ENCODE peak calls at places on chromosomes 16 and 17, in six cellular contexts. One of them, this sample, is unnamed.
A peak's percentile ranks its signal among the peaks of the same experiment; 100 is the strongest.

GRCh38 chr16:50526796-50527195 is 21.4 kb upstream of the NKD1 start:
- DNase-seq in naive thymus-derived CD8-positive, alpha-beta T cell: no peak
- DNase-seq in HepG2: no peak
- DNase-seq in activated gamma-delta T cell treated with anti-CD3 and anti-CD28 coated beads, Interleukin-2, amount 50 U/mL, for 16 hours: no peak
- DNase-seq in HEK293T: no peak
- DNase-seq in esophagus squamous epithelium: no peak
- DNase-seq in this sample: no peak

GRCh38 chr16:11735801-11736200 is 6.9 kb downstream of the TXNDC11 start:
- DNase-seq in naive thymus-derived CD8-positive, alpha-beta T cell: no peak
- DNase-seq in HepG2: no peak
- DNase-seq in activated gamma-delta T cell treated with anti-CD3 and anti-CD28 coated beads, Interleukin-2, amount 50 U/mL, for 16 hours: no peak
- DNase-seq in HEK293T: no peak
- DNase-seq in esophagus squamous epithelium: no peak
- DNase-seq in this sample: no peak

GRCh38 chr16:49857423-49858181 is 1.7 kb upstream of the ZNF423 start:
- DNase-seq in naive thymus-derived CD8-positive, alpha-beta T cell: peak; percentile 36
- DNase-seq in HepG2: peak; percentile 32
- DNase-seq in activated gamma-delta T cell treated with anti-CD3 and anti-CD28 coated beads, Interleukin-2, amount 50 U/mL, for 16 hours: peak; percentile 7
- DNase-seq in HEK293T: peak; percentile 88
- DNase-seq in esophagus squamous epithelium: no peak
- DNase-seq in this sample: peak; percentile 62

GRCh38 chr17:78793415-78793814 is 11.3 kb upstream of the CYTH1 start:
- DNase-seq in naive thymus-derived CD8-positive, alpha-beta T cell: no peak
- DNase-seq in HepG2: no peak
- DNase-seq in activated gamma-delta T cell treated with anti-CD3 and anti-CD28 coated beads, Interleukin-2, amount 50 U/mL, for 16 hours: no peak
- DNase-seq in HEK293T: no peak
- DNase-seq in esophagus squamous epithelium: no peak
- DNase-seq in this sample: peak; percentile 78

GRCh38 chr17:3814361-3814760 is 13.4 kb upstream of the ITGAE start:
- DNase-seq in naive thymus-derived CD8-positive, alpha-beta T cell: no peak
- DNase-seq in HepG2: no peak
- DNase-seq in activated gamma-delta T cell treated with anti-CD3 and anti-CD28 coated beads, Interleukin-2, amount 50 U/mL, for 16 hours: no peak
- DNase-seq in HEK293T: no peak
- DNase-seq in esophagus squamous epithelium: no peak
- DNase-seq in this sample: no peak

GRCh38 chr17:80316927-80317705 is 56.5 kb downstream of the RNF213 start:
- DNase-seq in naive thymus-derived CD8-positive, alpha-beta T cell: no peak
- DNase-seq in HepG2: no peak
- DNase-seq in activated gamma-delta T cell treated with anti-CD3 and anti-CD28 coated beads, Interleukin-2, amount 50 U/mL, for 16 hours: no peak
- DNase-seq in HEK293T: no peak
- DNase-seq in esophagus squamous epithelium: no peak
- DNase-seq in this sample: no peak

GRCh38 chr17:82241183-82241925 is 12.5 kb downstream of the SLC16A3 start:
- DNase-seq in naive thymus-derived CD8-positive, alpha-beta T cell: no peak
- DNase-seq in HepG2: peak; percentile 78
- DNase-seq in activated gamma-delta T cell treated with anti-CD3 and anti-CD28 coated beads, Interleukin-2, amount 50 U/mL, for 16 hours: no peak
- DNase-seq in HEK293T: no peak
- DNase-seq in esophagus squamous epithelium: no peak
- DNase-seq in this sample: peak; percentile 48

GRCh38 chr16:8936421-8936820 is 27.3 kb downstream of the USP7 start:
- DNase-seq in naive thymus-derived CD8-positive, alpha-beta T cell: peak; percentile 68
- DNase-seq in HepG2: peak; percentile 70
- DNase-seq in activated gamma-delta T cell treated with anti-CD3 and anti-CD28 coated beads, Interleukin-2, amount 50 U/mL, for 16 hours: peak; percentile 65
- DNase-seq in HEK293T: peak; percentile 65
- DNase-seq in esophagus squamous epithelium: no peak
- DNase-seq in this sample: peak; percentile 29

GRCh38 chr16:86630471-86630870 is 52.1 kb downstream of the FOXL1 start:
- DNase-seq in naive thymus-derived CD8-positive, alpha-beta T cell: no peak
- DNase-seq in HepG2: no peak
- DNase-seq in activated gamma-delta T cell treated with anti-CD3 and anti-CD28 coated beads, Interleukin-2, amount 50 U/mL, for 16 hours: no peak
- DNase-seq in HEK293T: no peak
- DNase-seq in esophagus squamous epithelium: no peak
- DNase-seq in this sample: no peak

GRCh38 chr16:81462683-81463082 is 18.1 kb downstream of the CMIP start:
- DNase-seq in naive thymus-derived CD8-positive, alpha-beta T cell: no peak
- DNase-seq in HepG2: no peak
- DNase-seq in activated gamma-delta T cell treated with anti-CD3 and anti-CD28 coated beads, Interleukin-2, amount 50 U/mL, for 16 hours: no peak
- DNase-seq in HEK293T: no peak
- DNase-seq in esophagus squamous epithelium: no peak
- DNase-seq in this sample: no peak

This sample was measured in SK-MEL-5.